ENCODE peak calls at places on chromosomes 11 and 22, in six cellular contexts. V is Peyer's patch, H is GM23248, K is neural progenitor cell, M is breast epithelium, X is kidney. N is an unnamed sample. For H3K36me3, the result is how much of the 10 kb centered on the place peaks cover.

GRCh38 chr11:131922220-131922619 is 551.8 kb downstream of the NTM start:
- DNase-seq in V (no peak), H (no peak), K (no peak), M (no peak), X (no peak), N (no peak)

GRCh38 chr11:43130616-43131015 is 181.2 kb upstream of the API5 start:
- DNase-seq in V (no peak), H (no peak), K (peak), M (no peak), X (no peak), N (peak)

GRCh38 chr11:46315033-46315738 is 32.1 kb upstream of the DGKZ start:
- DNase-seq in V (peak), H (peak), K (peak), M (peak), X (no peak), N (peak)

GRCh38 chr11:129265125-129265788 is 73.1 kb upstream of the ARHGAP32 start:
- DNase-seq in V (no peak), H (no peak), K (no peak), M (no peak), X (no peak), N (no peak)

GRCh38 chr11:85589373-85589772 is 37.8 kb downstream of the DLG2 start:
- DNase-seq in V (no peak), H (no peak), K (peak), M (no peak), X (no peak), N (peak)

GRCh38 chr11:69166186-69167115 is 10.7 kb downstream of the SMIM38 start:
- DNase-seq in V (peak), H (peak), K (peak), M (no peak), X (no peak), N (peak)

GRCh38 chr11:58919561-58919960 is 19.7 kb upstream of the GLYATL1 start:
- DNase-seq in V (no peak), H (peak), K (no peak), M (no peak), X (no peak), N (no peak)

GRCh38 chr22:38850941-38851849 is 7.4 kb upstream of the NPTXR start:
- DNase-seq in V (no peak), H (peak), K (no peak), M (no peak), X (peak), N (no peak)

GRCh38 chr11:116981216-116981887 is 116.9 kb downstream of the SIK3 start:
- DNase-seq in V (no peak), H (peak), K (no peak), M (no peak), X (no peak), N (no peak)

GRCh38 chr11:125348704-125349635 is 147.1 kb downstream of the FEZ1 start:
- DNase-seq in V (peak), H (peak), K (peak), M (no peak), X (no peak), N (peak)

GRCh38 chr22:32103648-32104326 is 55.3 kb downstream of the C22orf42 start:
- DNase-seq in V (no peak), H (peak), K (no peak), M (no peak), X (no peak), N (no peak)

GRCh38 chr22:23236440-23237139 is 56.3 kb downstream of the BCR start:
- DNase-seq in V (no peak), H (no peak), K (no peak), M (no peak), X (no peak), N (no peak)

GRCh38 chr22:27866136-27867091 is 52.6 kb downstream of the PITPNB start:
- DNase-seq in V (no peak), H (peak), K (no peak), M (no peak), X (no peak), N (no peak)

GRCh38 chr11:117011541-117011908 is 86.7 kb downstream of the SIK3 start:
- DNase-seq in V (no peak), H (no peak), K (no peak), M (no peak), X (no peak), N (no peak)

GRCh38 chr22:50083462-50084081 is 1.7 kb downstream of the MLC1 start:
- DNase-seq in V (no peak), H (no peak), K (no peak), M (no peak), X (no peak), N (peak)

GRCh38 chr11:116595305-116595880 is 177.4 kb downstream of the BUD13 start:
- DNase-seq in V (no peak), H (no peak), K (no peak), M (no peak), X (no peak), N (no peak)

GRCh38 chr11:456533-456932 is 6.5 kb downstream of the PTDSS2 start:
- DNase-seq in V (peak), H (no peak), K (no peak), M (no peak), X (peak), N (no peak)

GRCh38 chr11:87173185-87174039 is 135.7 kb downstream of the TMEM135 start:
- DNase-seq in V (no peak), H (peak), K (no peak), M (no peak), X (no peak), N (no peak)

GRCh38 chr11:80146231-80146630 is 705.4 kb upstream of the TENM4 start:
- DNase-seq in V (no peak), H (no peak), K (no peak), M (no peak), X (no peak), N (no peak)

GRCh38 chr11:19276859-19277808 is 36.4 kb upstream of the E2F8 start:
- DNase-seq in V (peak), H (peak), K (no peak), M (no peak), X (no peak), N (no peak)

GRCh38 chr11:119207300-119207570 is 1.1 kb downstream of the CBL start:
- DNase-seq in V (no peak), H (peak), K (no peak), M (no peak), X (no peak), N (no peak)

GRCh38 chr11:110989734-110990133 is 255.8 kb upstream of the POU2AF2 start:
- DNase-seq in V (peak), H (peak), K (no peak), M (no peak), X (no peak), N (no peak)

GRCh38 chr11:36352919-36353318 is 56.8 kb downstream of the PRR5L start:
- DNase-seq in V (peak), H (no peak), K (no peak), M (no peak), X (no peak), N (no peak)

GRCh38 chr11:1222491-1223345 is at the start of gene MUC5B:
- DNase-seq in V (peak), H (no peak), K (no peak), M (peak), X (peak), N (peak)

GRCh38 chr11:123386746-123387510 is 43.1 kb upstream of the GRAMD1B start:
- DNase-seq in V (no peak), H (peak), K (no peak), M (no peak), X (no peak), N (no peak)

GRCh38 chr11:1942541-1943260 is 4.4 kb upstream of the MRPL23 start:
- DNase-seq in V (peak), H (no peak), K (no peak), M (no peak), X (peak), N (no peak)

GRCh38 chr11:27693398-27693797 is 6.9 kb downstream of the BDNF start:
- DNase-seq in V (no peak), H (no peak), K (no peak), M (no peak), X (no peak), N (no peak)

GRCh38 chr22:45240137-45240809 is 421 bp downstream of the KIAA0930 start:
- DNase-seq in V (no peak), H (peak), K (peak), M (no peak), X (no peak), N (peak)

GRCh38 chr11:86192858-86193257 is 51.7 kb upstream of the EED start:
- DNase-seq in V (no peak), H (no peak), K (no peak), M (no peak), X (no peak), N (no peak)

GRCh38 chr22:32533265-32534068 is 58.9 kb downstream of the FBXO7 start:
- DNase-seq in V (no peak), H (peak), K (no peak), M (no peak), X (no peak), N (no peak)

GRCh38 chr22:17429516-17429915 is 60.3 kb downstream of the CECR2 start:
- DNase-seq in V (no peak), H (no peak), K (no peak), M (no peak), X (no peak), N (no peak)

GRCh38 chr22:48714231-48714630 is 1113.4 kb downstream of the BRD1 start:
- DNase-seq in V (no peak), H (no peak), K (no peak), M (no peak), X (no peak), N (no peak)

GRCh38 chr22:49746065-49746464 is 81.6 kb downstream of the BRD1 start:
- DNase-seq in V (no peak), H (no peak), K (no peak), M (no peak), X (no peak), N (no peak)

GRCh38 chr22:24985824-24986214 is 33.3 kb downstream of the KIAA1671 start:
- DNase-seq in V (no peak), H (peak), K (no peak), M (no peak), X (no peak), N (peak)

GRCh38 chr11:69199583-69200295 is 44.0 kb downstream of the SMIM38 start:
- DNase-seq in V (no peak), H (no peak), K (no peak), M (no peak), X (no peak), N (no peak)

GRCh38 chr22:46754110-46754799 is 8.2 kb upstream of the TBC1D22A start:
- DNase-seq in V (peak), H (peak), K (no peak), M (peak), X (peak), N (no peak)

GRCh38 chr11:87347860-87348259 is 310.1 kb downstream of the TMEM135 start:
- DNase-seq in V (no peak), H (no peak), K (no peak), M (no peak), X (no peak), N (no peak)

DNA sequence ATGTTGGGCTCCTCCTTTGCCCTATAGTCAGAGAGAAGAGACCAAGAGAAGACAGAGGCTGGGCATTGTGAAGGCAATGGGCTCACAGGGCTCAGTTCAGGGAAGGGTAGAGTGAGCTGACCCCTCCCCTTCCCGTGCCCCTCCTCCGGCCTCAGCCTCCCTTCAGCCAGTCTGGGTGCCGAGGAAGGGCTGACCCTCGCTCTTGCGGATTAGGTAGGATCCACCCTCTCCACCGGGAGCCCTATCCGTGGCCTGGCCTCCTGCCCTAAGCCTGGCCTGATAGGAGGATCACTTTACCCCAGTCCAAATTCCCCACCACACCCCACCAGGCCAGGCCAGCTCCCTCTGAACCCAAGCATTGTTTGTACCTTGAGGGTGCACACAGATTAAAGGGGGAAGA is 1.8 kb upstream of the PPP1R14B start:
- DNase-seq in V (no peak), H (no peak), K (peak), M (no peak), X (no peak), N (peak)
- H3K4me3 ChIP-seq in V (no peak), H (no peak), K (no peak), M (no peak), X (no peak), N (no peak)

GRCh38 chr11:66233301-66233700 is 35.1 kb upstream of the RAB1B start:
- DNase-seq in V (no peak), H (no peak), K (no peak), M (no peak), X (no peak), N (no peak)

GRCh38 chr11:66230171-66230570 is 38.3 kb upstream of the RAB1B start:
- DNase-seq in V (no peak), H (no peak), K (no peak), M (no peak), X (no peak), N (peak)

GRCh38 chr11:66232769-66233168 is 35.7 kb upstream of the RAB1B start:
- DNase-seq in V (no peak), H (no peak), K (no peak), M (no peak), X (no peak), N (no peak)

GRCh38 chr11:66230978-66231377 is 37.5 kb upstream of the RAB1B start:
- DNase-seq in V (no peak), H (no peak), K (no peak), M (no peak), X (no peak), N (no peak)

GRCh38 chr11:66231561-66231960 is 36.9 kb upstream of the RAB1B start:
- DNase-seq in V (no peak), H (no peak), K (no peak), M (no peak), X (no peak), N (peak)
- H3K36me3 ChIP-seq in V (under half), H (under half), K (under half), M (under half), X (under half), N (under half)

GRCh38 chr11:82902880-82903279 is 1.3 kb downstream of the DDIAS start:
- DNase-seq in V (no peak), H (no peak), K (no peak), M (no peak), X (no peak), N (no peak)

GRCh38 chr11:82903843-82904586 is 2.5 kb downstream of the DDIAS start:
- DNase-seq in V (no peak), H (no peak), K (no peak), M (no peak), X (no peak), N (no peak)

GRCh38 chr11:82900277-82901164 is at the start of gene PRCP:
- DNase-seq in V (peak), H (peak), K (peak), M (peak), X (peak), N (peak)

GRCh38 chr11:82901165-82901938 is at the start of gene DDIAS:
- DNase-seq in V (peak), H (peak), K (peak), M (peak), X (peak), N (peak)

GRCh38 chr11:82902086-82902485 is 550 bp downstream of the DDIAS start:
- DNase-seq in V (no peak), H (no peak), K (no peak), M (no peak), X (no peak), N (no peak)
- H3K4me3 ChIP-seq in V (peak), H (peak), K (peak), M (peak), X (peak), N (peak)

GRCh38 chr11:93718057-93718563 is 23.2 kb downstream of the TAF1D start:
- DNase-seq in V (no peak), H (no peak), K (no peak), M (no peak), X (no peak), N (no peak)
- H3K36me3 ChIP-seq in V (under half), H (under half), K (under half), M (under half), X (under half), N (under half)

DNA sequence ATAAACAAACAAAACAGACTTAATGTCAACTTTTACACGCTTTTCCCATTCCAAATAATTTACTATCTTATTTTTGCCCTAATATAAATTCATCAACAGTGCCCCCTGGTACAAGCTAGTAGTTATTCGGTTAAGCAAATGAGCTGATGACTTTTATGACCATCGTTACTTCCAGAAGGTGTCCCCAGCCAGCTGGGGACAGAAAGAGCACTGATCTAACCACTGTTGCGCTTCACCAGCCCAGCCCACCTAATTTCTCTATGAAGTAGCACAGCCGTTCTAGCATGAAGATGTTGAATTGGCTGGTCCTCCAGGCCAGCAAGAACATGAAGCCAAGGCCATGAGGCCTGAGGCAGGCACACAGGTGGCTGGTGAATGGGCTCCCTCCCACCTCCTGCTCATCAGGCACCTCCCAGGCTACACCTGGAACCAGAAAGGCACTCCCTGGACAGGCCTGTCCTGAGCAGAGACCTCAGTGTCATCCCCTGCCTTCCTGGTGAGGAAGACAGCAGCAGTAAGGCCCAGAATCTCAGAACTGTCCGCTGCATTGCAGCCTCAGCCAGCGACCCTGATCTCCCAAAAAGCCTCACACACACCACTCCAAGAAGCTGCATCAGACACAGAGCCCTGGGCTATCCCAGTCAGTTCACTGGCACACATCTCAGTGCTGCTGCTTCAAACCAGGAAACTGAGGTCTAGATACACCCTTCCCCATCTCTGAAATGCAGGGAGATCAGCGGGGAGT is 12.9 kb downstream of the GNB1L start:
- DNase-seq in V (no peak), H (no peak), K (no peak), M (no peak), X (no peak), N (no peak)
- H3K4me3 ChIP-seq in V (no peak), H (no peak), K (no peak), M (no peak), X (no peak), N (no peak)